ENCODE peak calls at places on chromosomes 7 and 10, in four cellular contexts. G, X, L and T are unnamed samples.

GRCh38 chr7:151796091-151796870 is 80.6 kb downstream of the PRKAG2 start:
- DNase-seq in L (peak), G (no peak), X (no peak), T (peak)

GRCh38 chr10:97000487-97001182 is 168.5 kb downstream of the LCOR start:
- DNase-seq in X (no peak), G (no peak), L (no peak), T (peak)

GRCh38 chr7:24381919-24382505 is 98.0 kb downstream of the NPY start:
- DNase-seq in G (peak), X (peak), L (peak), T (peak)

GRCh38 chr7:27169658-27170493 is 4.2 kb downstream of the HOXA10 start:
- DNase-seq in L (peak), G (peak), X (no peak), T (no peak)

GRCh38 chr10:88820990-88821389 is 18.5 kb downstream of the LIPM start:
- DNase-seq in X (no peak), G (peak), L (peak), T (peak)

GRCh38 chr10:49082767-49083166 is 32.6 kb downstream of the VSTM4 start:
- DNase-seq in L (no peak), G (no peak), X (no peak), T (no peak)

GRCh38 chr7:44959433-44959951 is 19.3 kb downstream of the MYO1G start:
- DNase-seq in X (no peak), L (peak), G (no peak), T (peak)

GRCh38 chr7:70238171-70238575 is 639.9 kb downstream of the AUTS2 start:
- DNase-seq in L (no peak), X (peak), G (peak), T (no peak)

GRCh38 chr7:25889765-25890164 is 262.2 kb upstream of the NFE2L3 start:
- DNase-seq in L (no peak), G (no peak), X (no peak), T (no peak)

GRCh38 chr7:152523916-152524315 is 88.1 kb upstream of the KMT2C start:
- DNase-seq in G (no peak), L (no peak), X (no peak), T (no peak)

GRCh38 chr10:125455855-125456254 is 227.1 kb downstream of the TEX36 start:
- DNase-seq in L (no peak), G (no peak), X (no peak), T (peak)

GRCh38 chr10:120735773-120736371 is 115.3 kb upstream of the WDR11 start:
- DNase-seq in X (peak), L (peak), G (no peak), T (peak)

GRCh38 chr7:112573302-112574039 is 92.7 kb downstream of the LSMEM1 start:
- DNase-seq in L (peak), X (peak), G (no peak), T (peak)

GRCh38 chr10:42690449-42691360 is 52.3 kb upstream of the ZNF33B start:
- DNase-seq in L (no peak), G (peak), X (no peak), T (no peak)

GRCh38 chr10:116654816-116655215 is 34.1 kb downstream of the PNLIPRP2 start:
- DNase-seq in X (peak), L (no peak), G (no peak), T (no peak)

GRCh38 chr7:96547371-96547811 is 162.3 kb downstream of the SEM1 start:
- DNase-seq in X (no peak), L (no peak), G (peak), T (peak)

GRCh38 chr10:97850446-97850845 is 803 bp downstream of the GOLGA7B start:
- DNase-seq in G (no peak), X (no peak), L (no peak), T (no peak)

GRCh38 chr7:43781726-43782607 is 23.5 kb downstream of the BLVRA start:
- DNase-seq in L (peak), G (no peak), X (no peak), T (peak)

GRCh38 chr7:34133983-34134782 is 228.8 kb downstream of the BMPER start:
- DNase-seq in L (peak), X (peak), G (peak), T (peak)

GRCh38 chr7:70259497-70259896 is 661.2 kb downstream of the AUTS2 start:
- DNase-seq in G (no peak), X (no peak), L (peak), T (no peak)

GRCh38 chr10:126387041-126387908 is 1.0 kb downstream of the ADAM12 start:
- DNase-seq in L (peak), G (no peak), X (peak), T (peak)

GRCh38 chr10:119713744-119714483 is 11.9 kb upstream of the INPP5F start:
- DNase-seq in X (no peak), G (no peak), L (no peak), T (no peak)

GRCh38 chr10:47055386-47056382 is 144.5 kb downstream of the PTPN20 start:
- DNase-seq in G (no peak), L (no peak), X (no peak), T (no peak)

GRCh38 chr7:135995751-135996150 is 18.6 kb upstream of the MTPN start:
- DNase-seq in X (no peak), L (no peak), G (no peak), T (peak)

GRCh38 chr10:29535012-29535777 is 99.6 kb downstream of the SVIL start:
- DNase-seq in G (no peak), X (peak), L (peak), T (peak)

GRCh38 chr10:71613303-71613777 is 106.2 kb downstream of the C10orf105 start:
- DNase-seq in X (no peak), G (no peak), L (peak), T (peak)

GRCh38 chr7:19122018-19122588 is 4.7 kb upstream of the TWIST1 start:
- DNase-seq in G (no peak), X (peak), L (peak), T (peak)

GRCh38 chr7:142356166-142356565 is 98.3 kb upstream of the PRSS58 start:
- DNase-seq in X (no peak), G (no peak), L (no peak), T (no peak)

GRCh38 chr10:103915794-103916193 is 2.2 kb downstream of the STN1 start:
- DNase-seq in X (no peak), G (no peak), L (no peak), T (no peak)

GRCh38 chr10:31102421-31102820 is 70.8 kb upstream of the ZNF438 start:
- DNase-seq in L (no peak), G (no peak), X (no peak), T (peak)

GRCh38 chr10:83545901-83546391 is 593.4 kb upstream of the GHITM start:
- DNase-seq in X (no peak), G (no peak), L (no peak), T (peak)

GRCh38 chr7:157690833-157691382 is 354.1 kb downstream of the DNAJB6 start:
- DNase-seq in G (no peak), L (peak), X (peak), T (peak)

GRCh38 chr7:102103027-102103372 is 183.7 kb upstream of the SH2B2 start:
- DNase-seq in X (no peak), G (no peak), L (no peak), T (no peak)

GRCh38 chr10:80155696-80156215 is 23.2 kb downstream of the PLAC9 start:
- DNase-seq in L (no peak), X (no peak), G (no peak), T (no peak)

GRCh38 chr7:1513657-1514095 is 9.5 kb upstream of the INTS1 start:
- DNase-seq in L (peak), G (no peak), X (no peak), T (no peak)

GRCh38 chr7:107344799-107345198 is 125.1 kb upstream of the GPR22 start:
- DNase-seq in X (no peak), G (no peak), L (no peak), T (no peak)

GRCh38 chr10:127485153-127485857 is 63.8 kb upstream of the NPS start:
- DNase-seq in X (peak), L (peak), G (no peak), T (peak)

GRCh38 chr7:36388423-36388822 is 1.2 kb upstream of the ANLN start:
- DNase-seq in G (no peak), L (no peak), X (no peak), T (peak)

GRCh38 chr7:50315739-50316671 is 11.5 kb downstream of the IKZF1 start:
- DNase-seq in L (no peak), X (no peak), G (no peak), T (no peak)

GRCh38 chr10:12727832-12728215 is 273.7 kb downstream of the CCDC3 start:
- DNase-seq in X (no peak), G (no peak), L (peak), T (no peak)